ENCODE peak calls at places on chromosome 15, in four cellular contexts. One of them, this sample, is unnamed.

GRCh38 chr15:51382787-51383186 is 41.3 kb downstream of the GLDN start:
- DNase-seq in neural progenitor cell: peak
- DNase-seq in GM13977: peak
- DNase-seq in B cell: no peak
- DNase-seq in this sample: no peak

GRCh38 chr15:26864664-26865191 is 2.1 kb upstream of the GABRA5 start:
- DNase-seq in B cell: no peak
- DNase-seq in GM13977: no peak
- DNase-seq in neural progenitor cell: peak
- DNase-seq in this sample: no peak

GRCh38 chr15:99409097-99409473 is 156.7 kb upstream of the MEF2A start:
- DNase-seq in B cell: no peak
- DNase-seq in GM13977: peak
- DNase-seq in neural progenitor cell: peak
- DNase-seq in this sample: peak

GRCh38 chr15:101267320-101268104 is 9.8 kb downstream of the SELENOS start:
- DNase-seq in neural progenitor cell: no peak
- DNase-seq in B cell: no peak
- DNase-seq in GM13977: no peak
- DNase-seq in this sample: no peak

GRCh38 chr15:42707873-42708544 is 28.9 kb downstream of the CDAN1 start:
- DNase-seq in GM13977: no peak
- DNase-seq in B cell: no peak
- DNase-seq in neural progenitor cell: no peak
- DNase-seq in this sample: no peak

GRCh38 chr15:46848704-46849103 is 868.6 kb upstream of the SEMA6D start:
- DNase-seq in neural progenitor cell: no peak
- DNase-seq in B cell: no peak
- DNase-seq in GM13977: no peak
- DNase-seq in this sample: no peak

GRCh38 chr15:50182233-50183013 is 427 bp downstream of the SLC27A2 start:
- DNase-seq in GM13977: peak
- DNase-seq in neural progenitor cell: peak
- DNase-seq in B cell: no peak
- DNase-seq in this sample: no peak

GRCh38 chr15:60479361-60479684 is 381 bp upstream of the ICE2 start:
- DNase-seq in B cell: no peak
- DNase-seq in GM13977: no peak
- DNase-seq in neural progenitor cell: no peak
- DNase-seq in this sample: no peak

GRCh38 chr15:97963779-97964178 is 3.3 kb downstream of the ARRDC4 start:
- DNase-seq in B cell: no peak
- DNase-seq in neural progenitor cell: no peak
- DNase-seq in GM13977: no peak
- DNase-seq in this sample: no peak

GRCh38 chr15:91517491-91518200 is 335.9 kb upstream of the SLCO3A1 start:
- DNase-seq in neural progenitor cell: no peak
- DNase-seq in GM13977: no peak
- DNase-seq in B cell: no peak
- DNase-seq in this sample: no peak

GRCh38 chr15:60660290-60661051 is 181.5 kb upstream of the ICE2 start:
- DNase-seq in GM13977: peak
- DNase-seq in neural progenitor cell: no peak
- DNase-seq in B cell: no peak
- DNase-seq in this sample: no peak

GRCh38 chr15:32107477-32108080 is 77.3 kb downstream of the CHRNA7 start:
- DNase-seq in GM13977: no peak
- DNase-seq in B cell: no peak
- DNase-seq in neural progenitor cell: no peak
- DNase-seq in this sample: no peak

GRCh38 chr15:67082007-67082536 is 16.7 kb downstream of the SMAD3 start:
- DNase-seq in GM13977: no peak
- DNase-seq in neural progenitor cell: no peak
- DNase-seq in B cell: peak
- DNase-seq in this sample: no peak

GRCh38 chr15:58545307-58546065 is 113.7 kb downstream of the LIPC start:
- DNase-seq in neural progenitor cell: no peak
- DNase-seq in GM13977: no peak
- DNase-seq in B cell: no peak
- DNase-seq in this sample: no peak

GRCh38 chr15:38304486-38304885 is 51.9 kb downstream of the SPRED1 start:
- DNase-seq in GM13977: no peak
- DNase-seq in B cell: no peak
- DNase-seq in neural progenitor cell: no peak
- DNase-seq in this sample: no peak
- TF ChIP-seq CTCF in GM13977: no peak
- TF ChIP-seq CTCF in B cell: no peak
- TF ChIP-seq CTCF in neural progenitor cell: no peak
- TF ChIP-seq CTCF in this sample: no peak

DNA sequence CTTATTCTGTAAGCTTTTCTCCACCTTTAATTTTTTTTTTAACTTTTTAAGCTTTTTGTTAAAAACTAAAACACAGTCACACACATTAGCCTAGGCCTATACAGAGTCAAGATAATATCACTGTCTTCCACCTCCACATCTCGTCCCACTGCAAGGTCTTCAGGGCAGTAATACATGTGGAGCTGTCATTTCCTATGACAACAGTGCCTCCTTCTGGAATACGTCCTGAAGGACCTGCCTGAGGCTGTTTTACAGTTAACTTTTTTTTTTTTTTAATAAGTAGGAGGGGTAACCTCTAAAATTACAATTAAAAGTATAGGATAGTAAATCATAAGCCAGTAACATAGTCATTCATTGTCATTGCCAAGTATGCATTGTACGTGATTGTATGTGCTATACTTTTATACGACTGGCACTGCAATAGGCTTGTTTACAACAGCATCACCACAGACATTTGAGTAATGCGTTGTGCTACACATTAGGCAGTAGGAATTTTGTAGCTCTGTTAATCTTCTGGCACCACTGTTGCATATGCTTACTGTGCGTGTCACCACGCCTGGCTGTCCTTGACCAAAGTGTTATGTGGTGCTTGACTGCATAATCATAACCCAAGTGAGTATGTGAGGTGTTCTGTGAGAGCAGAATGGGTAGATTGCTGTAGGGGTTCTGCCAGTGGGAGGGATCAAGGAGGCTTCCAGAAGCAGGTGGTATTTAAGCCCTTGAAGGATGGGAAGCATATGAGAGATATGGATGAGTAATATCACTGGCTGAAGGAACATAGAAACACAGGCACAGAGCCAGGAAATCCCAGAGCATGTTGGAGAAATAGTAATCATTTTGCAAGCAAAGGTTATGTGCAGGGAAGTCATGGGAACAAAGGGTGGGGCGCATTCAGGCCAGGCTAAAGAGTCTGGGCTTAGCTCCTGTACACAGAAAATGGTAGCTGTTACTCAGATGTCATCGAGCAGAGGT is 18.3 kb downstream of the FBXO22 start:
- DNase-seq in neural progenitor cell: peak
- DNase-seq in B cell: no peak
- DNase-seq in GM13977: no peak
- DNase-seq in this sample: no peak
- TF ChIP-seq CTCF in neural progenitor cell: peak
- TF ChIP-seq CTCF in B cell: no peak
- TF ChIP-seq CTCF in GM13977: peak
- TF ChIP-seq CTCF in this sample: peak

DNA sequence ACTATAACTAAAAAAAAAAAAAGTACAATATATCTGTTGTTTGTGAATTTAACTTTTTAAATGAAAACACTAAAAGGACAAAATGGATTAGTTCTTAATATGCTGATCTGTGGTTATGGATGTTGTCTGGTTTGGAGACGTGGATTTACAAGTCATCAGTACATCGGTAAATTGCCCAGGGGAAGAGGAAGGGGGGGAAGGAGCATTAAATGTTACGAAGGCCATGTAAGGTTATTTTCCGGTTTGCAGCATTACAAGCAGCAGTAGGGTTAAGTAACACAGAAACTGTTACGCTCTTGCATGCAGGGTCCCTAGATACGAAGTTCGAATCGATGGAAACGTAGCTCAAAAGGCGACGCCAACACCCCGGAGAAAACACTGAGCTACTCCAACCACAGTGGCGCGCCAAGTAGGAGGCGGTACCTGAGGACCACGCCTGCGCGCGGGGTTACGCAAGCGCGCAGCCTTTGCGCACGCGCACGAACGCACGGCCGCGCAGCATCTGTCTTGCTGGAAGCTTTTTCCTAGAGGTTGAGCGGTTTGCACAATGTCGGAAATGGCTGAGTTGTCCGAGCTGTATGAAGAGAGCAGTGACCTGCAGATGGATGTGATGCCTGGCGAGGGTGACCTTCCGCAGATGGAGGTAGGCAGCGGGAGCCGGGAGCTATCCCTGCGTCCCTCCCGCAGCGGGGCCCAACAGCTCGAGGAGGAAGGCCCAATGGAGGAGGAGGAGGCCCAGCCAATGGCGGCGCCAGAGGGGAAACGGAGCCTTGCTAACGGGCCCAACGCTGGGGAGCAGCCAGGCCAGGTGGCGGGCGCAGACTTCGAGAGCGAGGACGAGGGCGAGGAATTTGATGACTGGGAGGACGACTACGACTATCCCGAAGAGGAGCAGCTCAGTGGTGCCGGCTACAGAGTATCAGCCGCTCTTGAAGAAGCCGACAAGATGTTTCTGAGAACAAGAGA is at the start of gene EID1:
- DNase-seq in neural progenitor cell: peak
- DNase-seq in GM13977: peak
- DNase-seq in B cell: peak
- DNase-seq in this sample: peak
- TF ChIP-seq CTCF in neural progenitor cell: no peak
- TF ChIP-seq CTCF in GM13977: peak
- TF ChIP-seq CTCF in B cell: no peak
- TF ChIP-seq CTCF in this sample: no peak

GRCh38 chr15:25795061-25795460 is 68.1 kb downstream of the ATP10A start:
- DNase-seq in B cell: no peak
- DNase-seq in GM13977: no peak
- DNase-seq in neural progenitor cell: no peak
- DNase-seq in this sample: no peak
- TF ChIP-seq CTCF in B cell: no peak
- TF ChIP-seq CTCF in GM13977: no peak
- TF ChIP-seq CTCF in neural progenitor cell: no peak
- TF ChIP-seq CTCF in this sample: no peak

DNA sequence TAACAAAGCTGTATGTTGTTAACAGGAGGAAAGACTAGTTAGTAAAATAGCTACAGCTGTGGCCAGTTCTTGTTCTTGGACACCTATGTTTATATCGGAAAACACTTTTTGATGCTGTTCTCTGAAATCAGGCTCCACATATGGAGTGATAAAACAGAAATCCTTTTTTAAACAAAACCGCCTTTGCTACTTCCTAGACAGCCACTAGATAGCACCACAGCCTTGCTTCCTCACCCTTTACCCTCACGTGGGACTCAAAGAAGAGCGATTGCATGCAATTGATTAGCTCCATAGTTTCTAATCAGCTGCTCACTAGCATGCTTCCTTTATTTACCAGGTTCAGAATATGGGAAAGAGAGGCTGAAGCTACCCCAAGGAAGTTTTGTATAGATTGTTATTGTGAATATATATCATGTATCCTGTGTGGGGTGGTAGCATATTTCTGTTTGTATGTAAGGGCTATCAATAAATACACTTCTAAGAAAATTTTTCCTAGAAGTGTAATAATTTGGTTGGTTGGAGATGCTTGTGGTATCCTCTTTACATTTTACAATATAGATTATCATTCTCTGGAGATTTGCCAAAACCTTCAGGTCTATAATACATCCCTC is 4.3 kb upstream of the MTFMT start:
- DNase-seq in B cell: no peak
- DNase-seq in neural progenitor cell: peak
- DNase-seq in GM13977: peak
- DNase-seq in this sample: no peak
- TF ChIP-seq CTCF in B cell: no peak
- TF ChIP-seq CTCF in neural progenitor cell: peak
- TF ChIP-seq CTCF in GM13977: peak
- TF ChIP-seq CTCF in this sample: no peak

GRCh38 chr15:77493324-77493907 is 72.7 kb downstream of the HMG20A start:
- DNase-seq in neural progenitor cell: no peak
- DNase-seq in GM13977: peak
- DNase-seq in B cell: no peak
- DNase-seq in this sample: no peak
- TF ChIP-seq CTCF in neural progenitor cell: no peak
- TF ChIP-seq CTCF in GM13977: no peak
- TF ChIP-seq CTCF in B cell: no peak
- TF ChIP-seq CTCF in this sample: no peak

GRCh38 chr15:43775411-43775965 is 1.3 kb downstream of the ELL3 start:
- DNase-seq in neural progenitor cell: peak
- DNase-seq in GM13977: no peak
- DNase-seq in B cell: no peak
- DNase-seq in this sample: no peak
- TF ChIP-seq CTCF in neural progenitor cell: peak
- TF ChIP-seq CTCF in GM13977: peak
- TF ChIP-seq CTCF in B cell: no peak
- TF ChIP-seq CTCF in this sample: no peak

DNA sequence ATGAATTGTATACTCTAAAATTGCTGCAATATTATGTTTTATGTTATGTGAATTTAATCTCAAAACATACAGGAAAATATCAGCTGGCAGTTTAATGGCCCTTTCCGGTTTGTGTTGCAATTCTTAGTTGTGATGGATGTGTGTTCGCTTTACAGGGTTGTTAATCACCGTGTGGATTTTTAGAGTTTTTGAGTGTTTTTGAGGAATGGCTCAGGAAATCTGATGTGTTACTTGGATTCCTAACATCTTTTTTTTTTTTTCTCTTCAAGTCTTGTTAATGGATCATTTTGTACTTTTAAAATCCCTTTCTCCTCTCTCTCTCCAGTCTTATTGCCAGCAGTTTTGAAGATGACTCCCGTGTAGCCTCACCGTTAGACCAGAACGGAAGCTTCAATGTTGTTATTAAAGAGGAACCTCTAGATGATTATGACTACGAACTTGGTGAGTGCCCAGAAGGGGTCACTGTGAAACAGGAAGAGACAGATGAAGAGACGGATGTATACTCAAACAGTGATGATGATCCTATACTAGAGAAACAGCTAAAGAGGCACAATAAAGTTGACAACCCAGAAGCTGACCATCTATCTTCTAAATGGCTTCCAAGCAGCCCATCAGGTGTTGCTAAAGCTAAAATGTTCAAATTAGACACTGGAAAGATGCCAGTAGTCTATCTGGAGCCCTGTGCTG is 35.7 kb downstream of the MGA start:
- DNase-seq in GM13977: peak
- DNase-seq in B cell: peak
- DNase-seq in neural progenitor cell: no peak
- DNase-seq in this sample: peak
- TF ChIP-seq CTCF in GM13977: peak
- TF ChIP-seq CTCF in B cell: peak
- TF ChIP-seq CTCF in neural progenitor cell: no peak
- TF ChIP-seq CTCF in this sample: peak

This sample was measured in CD14-positive monocyte.